ENCODE peak calls at places on chromosomes 12 and 14, in six cellular contexts. I is HS-27A, S is Caki2, P is right atrium auricular region, J is heart left ventricle, M is stomach. Q is an unnamed sample.

GRCh38 chr14:103889313-103890051 is 38.8 kb upstream of the TDRD9 start:
- DNase-seq in I (no peak), S (peak), P (no peak), J (no peak), M (peak), Q (no peak)

GRCh38 chr12:19799216-19799615 is 359.9 kb downstream of the AEBP2 start:
- DNase-seq in I (no peak), S (no peak), P (no peak), J (no peak), M (no peak), Q (no peak)

GRCh38 chr12:45794422-45794821 is 64.9 kb downstream of the ARID2 start:
- DNase-seq in I (no peak), S (no peak), P (no peak), J (no peak), M (no peak), Q (no peak)

GRCh38 chr12:59780605-59781135 is 184.8 kb downstream of the SLC16A7 start:
- DNase-seq in I (peak), S (peak), P (no peak), J (no peak), M (no peak), Q (no peak)

GRCh38 chr14:101220921-101221510 is 317.5 kb upstream of the RTL1 start:
- DNase-seq in I (no peak), S (no peak), P (peak), J (no peak), M (no peak), Q (no peak)

GRCh38 chr12:42237052-42237852 is 796 bp downstream of the YAF2 start:
- DNase-seq in I (peak), S (peak), P (peak), J (peak), M (peak), Q (peak)

GRCh38 chr14:70707138-70708038 is 65.7 kb downstream of the TTC9 start:
- DNase-seq in I (peak), S (peak), P (no peak), J (no peak), M (no peak), Q (no peak)

GRCh38 chr14:87148655-87149054 is 844.3 kb downstream of the GALC start:
- DNase-seq in I (no peak), S (no peak), P (no peak), J (no peak), M (no peak), Q (peak)

GRCh38 chr12:15540025-15540424 is 217.7 kb downstream of the PTPRO start:
- DNase-seq in I (no peak), S (no peak), P (no peak), J (no peak), M (no peak), Q (no peak)

GRCh38 chr12:105100207-105100985 is 7.1 kb upstream of the WASHC4 start:
- DNase-seq in I (no peak), S (no peak), P (no peak), J (no peak), M (no peak), Q (no peak)

GRCh38 chr14:93195316-93195999 is 10.3 kb downstream of the LYSET start:
- DNase-seq in I (no peak), S (no peak), P (no peak), J (no peak), M (no peak), Q (no peak)

GRCh38 chr14:61537567-61538463 is 157.5 kb upstream of the HIF1A start:
- DNase-seq in I (no peak), S (peak), P (no peak), J (no peak), M (peak), Q (peak)

GRCh38 chr14:33430414-33430813 is 491.7 kb downstream of the NPAS3 start:
- DNase-seq in I (no peak), S (no peak), P (no peak), J (no peak), M (no peak), Q (no peak)

GRCh38 chr12:88977115-88977514 is 375.2 kb downstream of the DUSP6 start:
- DNase-seq in I (no peak), S (no peak), P (no peak), J (no peak), M (no peak), Q (no peak)

GRCh38 chr12:31525496-31526157 is 65.3 kb downstream of the DENND5B start:
- DNase-seq in I (no peak), S (no peak), P (no peak), J (no peak), M (no peak), Q (no peak)

GRCh38 chr12:109389146-109389545 is 41.4 kb downstream of the MYO1H start:
- DNase-seq in I (no peak), S (no peak), P (no peak), J (no peak), M (no peak), Q (no peak)

GRCh38 chr14:99995700-99996356 is 69.4 kb upstream of the EVL start:
- DNase-seq in I (no peak), S (peak), P (peak), J (peak), M (peak), Q (no peak)

GRCh38 chr14:60722836-60723217 is 1.3 kb downstream of the SIX4 start:
- DNase-seq in I (no peak), S (no peak), P (no peak), J (no peak), M (no peak), Q (no peak)

GRCh38 chr14:32865827-32866376 is 72.8 kb upstream of the NPAS3 start:
- DNase-seq in I (no peak), S (no peak), P (no peak), J (no peak), M (no peak), Q (no peak)

GRCh38 chr12:120498870-120499515 is 3.1 kb downstream of the DYNLL1 start:
- DNase-seq in I (no peak), S (no peak), P (no peak), J (no peak), M (no peak), Q (no peak)

Q was measured in retinal pigment epithelial cell.